ENCODE peak calls at places on chromosomes 2 and 18, in five cellular contexts. O is heart left ventricle, Q is thyroid gland, I is IMR-90, K is tibial nerve. V is an unnamed sample.

GRCh38 chr18:477565-477964 is 22.9 kb downstream of the COLEC12 start:
- DNase-seq in O (no peak), Q (no peak), I (no peak), K (no peak), V (no peak)

GRCh38 chr2:160415991-160416390 is 77.6 kb downstream of the RBMS1 start:
- DNase-seq in O (no peak), Q (no peak), I (peak; percentile 86), K (no peak), V (no peak)

GRCh38 chr2:113136828-113137775 is 9.7 kb downstream of the IL1RN start:
- DNase-seq in O (no peak), Q (peak; percentile 51), I (peak; percentile 42), K (peak; percentile 67), V (no peak)

GRCh38 chr2:196601430-196602306 is 37.8 kb upstream of the CCDC150 start:
- DNase-seq in O (peak; percentile 83), Q (no peak), I (peak; percentile 97), K (no peak), V (peak; percentile 61)

GRCh38 chr2:202703091-202703490 is 68.3 kb downstream of the FAM117B start:
- DNase-seq in O (no peak), Q (no peak), I (peak; percentile 49), K (no peak), V (no peak)

GRCh38 chr18:50177294-50177992 is 17.5 kb downstream of the MYO5B start:
- DNase-seq in O (no peak), Q (no peak), I (no peak), K (no peak), V (no peak)

GRCh38 chr2:233513953-233514655 is 52.5 kb downstream of the USP40 start:
- DNase-seq in O (no peak), Q (peak; percentile 83), I (no peak), K (no peak), V (no peak)

GRCh38 chr2:133303150-133303549 is 265.1 kb downstream of the NCKAP5 start:
- DNase-seq in O (no peak), Q (no peak), I (peak; percentile 90), K (no peak), V (no peak)

GRCh38 chr2:143125647-143126046 is 3.6 kb upstream of the ARHGAP15 start:
- DNase-seq in O (no peak), Q (no peak), I (no peak), K (no peak), V (no peak)

GRCh38 chr2:88258208-88258607 is 88.1 kb downstream of the THNSL2 start:
- DNase-seq in O (no peak), Q (no peak), I (no peak), K (no peak), V (no peak)

GRCh38 chr2:223696719-223697118 is 94.6 kb upstream of the SCG2 start:
- DNase-seq in O (no peak), Q (no peak), I (peak; percentile 69), K (no peak), V (no peak)
- H3K4me3 ChIP-seq in O (no peak overlapping the region), Q (no peak overlapping the region), I (no peak overlapping the region), K (no peak overlapping the region), V (no peak overlapping the region)

GRCh38 chr2:232483296-232483922 is 4.2 kb downstream of the ECEL1 start:
- DNase-seq in O (peak; percentile 7), Q (no peak), I (no peak), K (no peak), V (no peak)
- H3K27me3 ChIP-seq in O (peaks cover 47% of the 10 kb centered on the region), Q (peaks cover 18% of the 10 kb centered on the region), I (peaks cover 56% of the 10 kb centered on the region), K (no peaks in the 10 kb centered on the region), V (peaks cover 42% of the 10 kb centered on the region)

GRCh38 chr2:3557588-3558204 is 437 bp downstream of the RNASEH1 start:
- DNase-seq in O (peak; percentile 40), Q (no peak), I (no peak), K (no peak), V (no peak)

GRCh38 chr2:3553946-3554345 is 4.2 kb downstream of the RNASEH1 start:
- DNase-seq in O (no peak), Q (no peak), I (no peak), K (no peak), V (no peak)

GRCh38 chr2:3563521-3563976 is 5.4 kb upstream of the RNASEH1 start:
- DNase-seq in O (no peak), Q (no peak), I (no peak), K (no peak), V (no peak)

GRCh38 chr2:3558205-3559014 is at the start of gene RNASEH1:
- DNase-seq in O (peak; percentile 99), Q (peak; percentile 96), I (peak; percentile 99), K (peak; percentile 98), V (peak; percentile 97)
- TF ChIP-seq POLR2A in O (peak; percentile 86), Q (peak; percentile 82), I (peak; percentile 96), K (peak; percentile 84), V (peak; percentile 85)

GRCh38 chr18:55401275-55401620 is 186.7 kb downstream of the TCF4 start:
- DNase-seq in O (no peak), Q (no peak), I (peak; percentile 26), K (no peak), V (no peak)
- H3K4me3 ChIP-seq in O (peak overlapping the region; percentile 37), Q (no peak overlapping the region), I (peak overlapping the region; percentile 28), K (no peak overlapping the region), V (peak overlapping the region; percentile 49)

DNA sequence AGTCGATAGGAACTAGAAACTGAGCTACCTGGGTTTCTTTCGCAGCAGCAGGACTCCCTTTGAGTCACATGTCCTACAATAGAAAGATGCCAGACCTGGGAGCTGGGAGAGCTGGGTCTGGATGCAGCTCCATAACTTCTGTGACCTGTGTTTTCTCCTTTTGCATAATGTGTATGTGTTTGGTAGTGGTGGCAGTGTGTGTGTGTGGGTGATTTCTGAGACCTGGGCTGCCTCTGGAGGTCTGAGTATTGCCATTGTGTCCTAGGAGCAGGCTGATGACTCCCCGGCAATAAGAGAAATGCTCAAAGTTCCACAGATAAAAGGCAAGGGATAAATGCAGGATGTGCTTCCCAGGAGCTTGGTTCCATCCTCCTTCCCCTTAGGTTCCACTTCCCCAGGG is 6.4 kb downstream of the WNT10A start:
- DNase-seq in O (no peak), Q (no peak), I (no peak), K (no peak), V (no peak)
- H3K27me3 ChIP-seq in O (peaks cover 11% of the 10 kb centered on the region), Q (no peaks in the 10 kb centered on the region), I (peaks cover 74% of the 10 kb centered on the region), K (no peaks in the 10 kb centered on the region), V (peaks cover 12% of the 10 kb centered on the region)

GRCh38 chr2:68365087-68365486 is at the start of gene PLEK:
- DNase-seq in O (peak; percentile 70), Q (peak; percentile 18), I (no peak), K (peak; percentile 61), V (peak; percentile 14)
- TF ChIP-seq POLR2A in O (no peak), Q (no peak), I (no peak), K (peak; percentile 17), V (no peak)

GRCh38 chr2:58039170-58039611 is 7.4 kb upstream of the VRK2 start:
- DNase-seq in O (no peak), Q (no peak), I (peak; percentile 75), K (no peak), V (no peak)
- H3K4me3 ChIP-seq in O (peak overlapping the region; percentile 10), Q (no peak overlapping the region), I (no peak overlapping the region), K (no peak overlapping the region), V (no peak overlapping the region)

GRCh38 chr2:71459084-71459431 is 5.7 kb downstream of the DYSF start:
- DNase-seq in O (no peak), Q (no peak), I (no peak), K (no peak), V (no peak)

GRCh38 chr2:71460056-71460455 is 6.7 kb downstream of the DYSF start:
- DNase-seq in O (no peak), Q (no peak), I (no peak), K (no peak), V (no peak)

GRCh38 chr2:71457959-71458322 is 4.6 kb downstream of the DYSF start:
- DNase-seq in O (no peak), Q (no peak), I (no peak), K (no peak), V (no peak)

GRCh38 chr2:71457123-71457958 is 4.0 kb downstream of the DYSF start:
- DNase-seq in O (no peak), Q (no peak), I (no peak), K (no peak), V (no peak)

DNA sequence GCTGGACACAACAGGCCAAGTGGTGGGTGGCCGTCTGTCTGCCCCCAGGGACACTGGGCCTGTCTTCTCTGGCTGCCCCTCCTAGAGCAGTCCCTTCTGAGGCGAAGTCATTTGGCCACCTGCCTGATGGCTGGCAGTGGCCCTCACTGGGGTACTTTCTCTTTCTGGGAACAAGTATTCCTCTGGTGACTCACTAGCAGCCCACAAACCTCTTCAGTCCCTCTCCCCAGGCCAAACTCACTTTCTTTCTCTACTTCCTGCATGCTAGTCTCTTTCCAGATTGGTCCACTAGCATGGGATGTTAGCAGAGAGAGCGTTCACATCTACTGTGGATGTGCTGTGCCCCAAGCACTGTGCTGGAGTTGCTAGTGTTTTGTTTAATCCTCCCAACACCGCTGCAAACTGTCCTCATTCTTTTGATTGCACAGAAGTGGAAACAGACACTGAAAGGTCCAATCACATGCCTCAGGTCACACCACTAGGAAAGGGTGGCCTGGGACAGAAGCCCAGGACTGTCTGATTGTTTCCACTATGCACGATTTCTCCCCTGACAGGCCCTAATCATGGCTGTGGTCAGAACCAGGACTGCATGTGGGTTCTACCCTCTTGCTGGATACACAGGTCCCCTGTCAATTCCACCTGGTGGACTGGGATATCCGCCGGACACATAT is 5.2 kb downstream of the DYSF start:
- DNase-seq in O (peak; percentile 67), Q (no peak), I (peak; percentile 58), K (no peak), V (peak; percentile 45)
- H3K27me3 ChIP-seq in O (no peaks in the 10 kb centered on the region), Q (no peaks in the 10 kb centered on the region), I (peaks cover 35% of the 10 kb centered on the region), K (no peaks in the 10 kb centered on the region), V (no peaks in the 10 kb centered on the region)

DNA sequence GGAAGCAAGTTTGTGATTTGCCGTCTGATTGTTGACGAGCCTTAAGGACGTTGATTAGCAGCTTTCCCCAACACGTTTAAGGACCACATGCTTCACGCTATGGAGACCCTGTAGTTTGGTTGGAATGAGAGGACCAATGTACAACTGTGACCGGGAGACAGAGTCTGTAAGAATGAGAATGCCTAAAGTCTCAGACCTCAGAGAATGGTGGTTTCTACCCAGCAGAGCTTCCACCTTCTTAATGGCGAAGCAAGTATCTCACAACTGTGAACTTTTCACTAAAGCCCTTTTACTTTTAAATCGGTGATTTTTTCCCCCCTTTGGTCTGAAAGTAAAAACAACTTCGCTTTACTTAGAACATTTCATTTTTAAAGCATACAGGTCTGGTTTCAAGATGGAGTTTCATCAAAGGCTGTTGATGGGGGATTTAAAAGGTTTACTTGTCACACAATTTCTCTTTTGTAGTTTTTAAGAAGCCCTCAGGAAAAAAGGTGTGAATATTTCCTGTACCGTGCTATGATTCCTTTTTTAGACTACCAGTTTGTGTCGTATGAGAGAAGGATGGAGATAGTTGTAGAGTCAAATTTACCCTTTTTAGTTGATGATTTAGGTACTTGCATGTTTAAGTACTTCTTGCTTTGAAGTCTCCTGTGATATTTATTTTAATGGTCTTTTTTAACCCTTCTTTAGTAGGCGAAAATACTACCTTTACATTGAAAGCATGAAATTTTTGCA is 1.5 kb downstream of the TTC39C start:
- DNase-seq in O (no peak), Q (no peak), I (no peak), K (no peak), V (no peak)
- TF ChIP-seq POLR2A in O (no peak), Q (no peak), I (no peak), K (no peak), V (no peak)

V was measured in gastrocnemius medialis.